ENCODE peak calls at places on chromosome 16, in six cellular contexts. Y is HepG2, F is breast epithelium, I is cardiac muscle cell, A is fibroblast of lung, M is mucosa of descending colon. T is an unnamed sample. For H3K36me3, the result is how much of the 10 kb centered on the place peaks cover.

GRCh38 chr16:31135535-31136286 is at the start of gene PRSS8:
- DNase-seq in I (no peak), M (peak), F (peak), A (no peak), Y (no peak), T (no peak)

GRCh38 chr16:11032922-11033291 is 88.5 kb downstream of the CLEC16A start:
- DNase-seq in I (peak), Y (no peak), A (peak), M (peak), F (no peak), T (peak)

GRCh38 chr16:54477766-54478165 is 191.2 kb upstream of the IRX3 start:
- DNase-seq in Y (no peak), I (no peak), M (no peak), A (no peak), F (no peak), T (no peak)

GRCh38 chr16:2985457-2985856 is 5.2 kb upstream of the PKMYT1 start:
- DNase-seq in I (no peak), M (no peak), Y (no peak), F (no peak), A (no peak), T (no peak)

GRCh38 chr16:68490829-68491575 is 42.7 kb upstream of the SMPD3 start:
- DNase-seq in I (peak), Y (no peak), A (peak), M (peak), F (peak), T (no peak)

GRCh38 chr16:70556063-70556462 is 32.4 kb downstream of the SF3B3 start:
- DNase-seq in A (no peak), M (no peak), Y (no peak), I (no peak), F (no peak), T (no peak)

GRCh38 chr16:78638371-78638770 is 538.9 kb downstream of the WWOX start:
- DNase-seq in I (no peak), F (no peak), M (no peak), A (no peak), Y (no peak), T (no peak)

GRCh38 chr16:54875443-54875842 is 55.2 kb upstream of the IRX5 start:
- DNase-seq in A (no peak), F (no peak), M (no peak), I (no peak), Y (no peak), T (no peak)

GRCh38 chr16:57720142-57720575 is 15.4 kb upstream of the KATNB1 start:
- DNase-seq in F (no peak), M (peak), I (peak), Y (peak), A (peak), T (no peak)

GRCh38 chr16:64308721-64309120 is 813.1 kb downstream of the CDH11 start:
- DNase-seq in I (no peak), F (no peak), Y (no peak), M (no peak), A (no peak), T (no peak)

GRCh38 chr16:30110661-30111060 is 2.7 kb downstream of the GDPD3 start:
- DNase-seq in I (peak), F (no peak), Y (no peak), A (peak), M (no peak), T (no peak)

GRCh38 chr16:81652798-81653505 is 126.1 kb upstream of the PLCG2 start:
- DNase-seq in F (no peak), A (no peak), I (no peak), M (no peak), Y (no peak), T (no peak)

GRCh38 chr16:62256406-62256805 is 220.2 kb upstream of the CDH8 start:
- DNase-seq in Y (no peak), I (no peak), M (no peak), A (peak), F (no peak), T (no peak)

GRCh38 chr16:2784536-2785100 is 2.7 kb downstream of the PRSS33 start:
- DNase-seq in I (no peak), M (no peak), A (no peak), F (peak), Y (no peak), T (no peak)

GRCh38 chr16:27345201-27345600 is 31.4 kb downstream of the IL4R start:
- DNase-seq in A (no peak), F (no peak), I (no peak), M (no peak), Y (no peak), T (no peak)
- H3K36me3 ChIP-seq in A (under half), F (under half), I (under half), M (under half), Y (half or more), T (half or more)

GRCh38 chr16:1530883-1531637 is 2.4 kb upstream of the TMEM204 start:
- DNase-seq in Y (no peak), M (no peak), I (peak), F (no peak), A (no peak), T (peak)
- TF ChIP-seq CTCF in Y (no peak), M (no peak), I (no peak), F (no peak), A (no peak), T (no peak)

DNA sequence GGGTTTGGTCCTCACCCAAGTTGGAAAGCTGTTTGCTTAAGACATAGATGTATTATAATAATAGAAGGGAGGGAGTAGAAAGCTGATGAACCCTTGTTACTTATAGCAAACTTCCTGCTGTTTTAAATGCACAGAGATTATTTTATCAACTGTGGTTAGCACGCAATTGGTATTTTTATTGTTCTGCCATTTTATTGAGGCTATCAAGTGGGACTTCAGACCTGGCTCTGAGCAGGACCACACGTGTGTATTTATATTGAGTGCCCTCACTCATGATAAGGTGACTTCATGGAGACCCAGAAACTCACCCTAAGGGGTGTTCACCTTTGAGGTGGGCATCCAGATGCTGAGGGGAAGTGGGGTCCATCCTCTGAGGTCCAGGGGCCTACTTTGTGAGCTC is 17.0 kb downstream of the KLHL36 start:
- DNase-seq in M (no peak), F (no peak), A (no peak), I (no peak), Y (no peak), T (no peak)
- H3K36me3 ChIP-seq in M (under half), F (under half), A (under half), I (under half), Y (under half), T (half or more)

DNA sequence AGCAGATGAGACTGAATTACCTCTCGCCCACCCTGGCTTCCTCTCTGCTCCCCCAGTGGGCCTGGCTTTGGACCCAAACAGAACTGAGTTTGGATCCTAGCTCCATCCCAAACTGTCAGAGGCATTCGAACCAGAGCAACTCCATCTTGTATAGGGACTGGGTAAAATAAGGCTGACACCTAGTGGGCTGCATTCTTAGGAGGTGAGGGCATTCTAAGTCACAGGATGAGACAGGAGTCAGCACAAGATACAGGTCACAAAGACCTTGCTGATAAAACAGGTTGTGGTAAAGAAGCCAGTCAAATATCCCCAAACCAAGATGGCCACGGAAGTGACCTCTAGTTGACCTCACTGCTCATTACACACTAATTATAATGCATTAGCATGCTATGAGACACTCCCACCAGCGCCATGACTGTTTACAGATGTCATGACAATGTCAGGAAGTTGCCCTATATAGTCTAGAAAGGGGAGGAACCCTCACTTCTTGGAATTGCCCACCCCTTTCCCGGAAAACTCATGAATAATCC is 44.4 kb downstream of the LYRM1 start:
- DNase-seq in A (peak), I (peak), Y (peak), F (no peak), M (no peak), T (no peak)
- TF ChIP-seq CTCF in A (no peak), I (no peak), Y (peak), F (no peak), M (no peak), T (no peak)

GRCh38 chr16:74635303-74635702 is 28.4 kb upstream of the GLG1 start:
- DNase-seq in Y (peak), I (no peak), A (no peak), F (no peak), M (no peak), T (no peak)
- H3K36me3 ChIP-seq in Y (half or more), I (under half), A (under half), F (under half), M (under half), T (half or more)

DNA sequence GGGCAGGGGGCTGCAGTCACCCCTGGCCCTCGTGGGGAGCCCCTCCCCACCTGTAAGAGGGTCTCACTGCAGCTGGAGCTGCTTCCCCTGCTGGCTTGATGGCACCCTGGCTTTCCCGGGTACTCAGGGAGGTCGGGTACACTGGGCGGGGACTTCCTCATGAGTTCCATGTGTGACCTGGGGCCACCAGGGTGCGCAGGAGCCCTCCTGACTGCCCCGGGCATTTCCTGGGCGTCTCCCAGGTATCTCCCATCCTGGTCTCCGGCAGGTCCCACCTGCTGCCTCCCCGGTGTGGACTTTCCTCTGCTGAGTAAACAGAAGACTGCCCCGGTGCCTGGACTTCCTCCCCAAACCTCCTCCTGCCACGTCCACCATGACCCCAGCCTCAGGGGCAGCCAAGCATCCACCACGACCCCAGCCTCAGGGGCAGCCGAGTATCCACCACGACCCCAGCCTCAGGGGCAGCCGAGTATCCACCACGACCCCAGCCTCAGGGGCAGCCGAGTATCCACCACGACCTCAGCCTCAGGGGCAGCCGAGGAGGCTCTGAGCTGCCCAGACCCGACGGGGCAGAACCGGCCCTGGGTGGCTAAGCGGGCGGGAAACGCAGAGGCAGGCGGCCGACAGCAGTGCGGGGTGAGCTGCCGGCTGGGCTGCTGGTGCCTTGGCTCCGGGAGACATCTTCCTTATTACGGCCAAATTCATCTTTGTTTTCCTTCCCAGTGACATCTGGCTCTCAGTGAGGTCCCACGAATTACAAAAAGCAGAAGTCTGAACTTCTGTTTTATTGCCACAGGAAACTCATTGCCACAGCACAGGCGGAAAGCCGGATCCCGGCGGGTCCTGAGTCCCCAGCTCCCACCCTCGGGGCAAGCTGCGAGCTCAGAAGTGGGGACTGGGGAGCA is 40.7 kb downstream of the CBFA2T3 start:
- DNase-seq in F (no peak), M (peak), I (no peak), Y (peak), A (no peak), T (no peak)
- TF ChIP-seq CTCF in F (no peak), M (no peak), I (no peak), Y (peak), A (no peak), T (no peak)

DNA sequence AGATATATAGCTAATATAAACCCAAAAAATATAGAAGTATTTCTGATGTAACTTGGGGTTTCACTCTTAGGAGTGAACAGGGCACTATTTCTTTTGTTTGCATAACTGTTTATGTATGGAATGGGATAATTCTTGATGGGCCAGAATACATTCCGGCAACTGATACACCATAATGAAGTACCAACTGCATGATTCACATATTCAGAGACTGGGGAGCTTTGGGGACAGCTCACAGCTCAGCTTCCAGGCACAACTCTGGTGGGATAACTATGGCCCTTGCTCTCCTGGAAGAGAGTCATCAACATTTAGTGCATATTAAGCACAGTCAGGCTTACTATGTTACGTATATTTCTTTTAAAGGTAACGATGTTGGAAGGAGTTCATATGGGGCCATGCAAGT is 42.1 kb upstream of the ADCY7 start:
- DNase-seq in Y (no peak), F (no peak), M (no peak), I (no peak), A (peak), T (no peak)
- H3K36me3 ChIP-seq in Y (half or more), F (under half), M (under half), I (under half), A (under half), T (half or more)

GRCh38 chr16:67399218-67399733 is 6.0 kb upstream of the TPPP3 start:
- DNase-seq in M (no peak), A (peak), Y (no peak), I (peak), F (no peak), T (peak)
- TF ChIP-seq CTCF in M (peak), A (peak), Y (peak), I (peak), F (peak), T (peak)